ENCODE peak calls at places on chromosomes 4 and X, in six cellular contexts. X is posterior cingulate gyrus; L is stimulated activated CD4-positive, alpha-beta T cell treated with anti-CD3 and anti-CD28 coated beads, Interleukin-2, amount 100 ng/mL, for 24 hours; Q is GM13976; O is GM06990; U is CD14-positive monocyte. C is an unnamed sample.

GRCh38 chr4:76090241-76090691 is 15.8 kb downstream of the ART3 start:
- DNase-seq in X (no peak), L (no peak), Q (peak), O (peak), U (peak), C (peak)

GRCh38 chr4:151541438-151542071 is 132.6 kb downstream of the FHIP1A start:
- DNase-seq in X (no peak), L (no peak), Q (no peak), O (no peak), U (no peak), C (no peak)

GRCh38 chrX:9260603-9261002 is 204.3 kb upstream of the TBL1X start:
- DNase-seq in X (no peak), L (no peak), Q (no peak), O (no peak), U (no peak), C (no peak)

GRCh38 chr4:85495621-85496020 is 20.7 kb downstream of the ARHGAP24 start:
- DNase-seq in X (no peak), L (no peak), Q (no peak), O (no peak), U (no peak), C (no peak)

GRCh38 chr4:8103991-8104390 is 54.6 kb downstream of the ABLIM2 start:
- DNase-seq in X (peak), L (no peak), Q (no peak), O (no peak), U (no peak), C (no peak)

GRCh38 chr4:140158234-140159030 is 4.4 kb upstream of the MAML3 start:
- DNase-seq in X (no peak), L (no peak), Q (no peak), O (no peak), U (no peak), C (no peak)

GRCh38 chr4:147901886-147902285 is 170.0 kb downstream of the ARHGAP10 start:
- DNase-seq in X (no peak), L (no peak), Q (no peak), O (no peak), U (no peak), C (no peak)

GRCh38 chr4:10529256-10529890 is 72.1 kb upstream of the ZNF518B start:
- DNase-seq in X (no peak), L (no peak), Q (no peak), O (no peak), U (no peak), C (no peak)

GRCh38 chrX:108020631-108021030 is 24.2 kb upstream of the VSIG1 start:
- DNase-seq in X (no peak), L (no peak), Q (peak), O (no peak), U (no peak), C (no peak)

GRCh38 chr4:126004936-126005335 is 690.2 kb downstream of the FAT4 start:
- DNase-seq in X (no peak), L (no peak), Q (no peak), O (no peak), U (no peak), C (no peak)

GRCh38 chr4:142815834-142816233 is 30.3 kb downstream of the INPP4B start:
- DNase-seq in X (no peak), L (no peak), Q (no peak), O (no peak), U (no peak), C (no peak)

GRCh38 chrX:151984328-151984727 is 9.9 kb upstream of the GABRE start:
- DNase-seq in X (no peak), L (no peak), Q (no peak), O (no peak), U (no peak), C (no peak)

GRCh38 chr4:150355858-150356455 is 226.0 kb upstream of the MAB21L2 start:
- DNase-seq in X (no peak), L (no peak), Q (no peak), O (no peak), U (no peak), C (no peak)

GRCh38 chr4:3700736-3701135 is 65.4 kb upstream of the ADRA2C start:
- DNase-seq in X (peak), L (no peak), Q (no peak), O (no peak), U (peak), C (no peak)

GRCh38 chr4:53306729-53307128 is 59.1 kb downstream of the SCFD2 start:
- DNase-seq in X (no peak), L (no peak), Q (no peak), O (no peak), U (no peak), C (no peak)

GRCh38 chr4:110049951-110050925 is 137.6 kb downstream of the EGF start:
- DNase-seq in X (no peak), L (peak), Q (peak), O (no peak), U (no peak), C (peak)

GRCh38 chrX:123138473-123138872 is 45.6 kb upstream of the GRIA3 start:
- DNase-seq in X (no peak), L (no peak), Q (no peak), O (no peak), U (no peak), C (no peak)

GRCh38 chr4:5267418-5267817 is 216.1 kb downstream of the STK32B start:
- DNase-seq in X (no peak), L (no peak), Q (no peak), O (no peak), U (no peak), C (no peak)

GRCh38 chrX:46381630-46382029 is 163.6 kb downstream of the ZNF674 start:
- DNase-seq in X (no peak), L (peak), Q (peak), O (peak), U (no peak), C (no peak)

GRCh38 chrX:11429543-11430085 is 136.4 kb downstream of the AMELX start:
- DNase-seq in X (no peak), L (no peak), Q (no peak), O (no peak), U (no peak), C (no peak)

GRCh38 chr4:11427201-11427996 is 1.3 kb downstream of the HS3ST1 start:
- DNase-seq in X (peak), L (no peak), Q (peak), O (no peak), U (no peak), C (no peak)

GRCh38 chrX:118171354-118171753 is 54.7 kb upstream of the KLHL13 start:
- DNase-seq in X (no peak), L (no peak), Q (no peak), O (no peak), U (no peak), C (no peak)

GRCh38 chr4:10691651-10692050 is 7.1 kb upstream of the CLNK start:
- DNase-seq in X (no peak), L (no peak), Q (no peak), O (no peak), U (no peak), C (no peak)

GRCh38 chrX:10597871-10598270 is 22.5 kb downstream of the MID1 start:
- DNase-seq in X (no peak), L (no peak), Q (peak), O (no peak), U (no peak), C (no peak)

GRCh38 chrX:56726609-56727008 is 2.4 kb upstream of the NBDY start:
- DNase-seq in X (no peak), L (peak), Q (peak), O (no peak), U (no peak), C (peak)

GRCh38 chrX:111868726-111869638 is 7.0 kb upstream of the TRPC5OS start:
- DNase-seq in X (no peak), L (no peak), Q (peak), O (peak), U (no peak), C (no peak)

GRCh38 chr4:139552908-139553307 is 3.1 kb downstream of the SETD7 start:
- DNase-seq in X (no peak), L (no peak), Q (no peak), O (no peak), U (no peak), C (no peak)

GRCh38 chr4:55549888-55550287 is 3.2 kb upstream of the CLOCK start:
- DNase-seq in X (no peak), L (no peak), Q (no peak), O (no peak), U (no peak), C (no peak)

GRCh38 chr4:143359794-143360193 is 23.1 kb downstream of the GAB1 start:
- DNase-seq in X (no peak), L (no peak), Q (no peak), O (no peak), U (no peak), C (no peak)

GRCh38 chr4:41196633-41197332 is 17.6 kb downstream of the APBB2 start:
- DNase-seq in X (no peak), L (no peak), Q (no peak), O (no peak), U (no peak), C (no peak)